ENCODE peak calls at places on chromosomes 5 and 9, in nine cellular contexts. One of them, this sample, is unnamed.
A peak's percentile ranks its signal among the peaks of the same experiment; 100 is the strongest.

GRCh38 chr5:61280205-61280604 is 51.9 kb upstream of the ZSWIM6 start:
- DNase-seq in H1: no peak
- DNase-seq in K562: no peak
- DNase-seq in ovary: no peak
- DNase-seq in heart left ventricle: no peak
- DNase-seq in uterus: no peak
- DNase-seq in body of pancreas: peak; percentile 31
- DNase-seq in stomach: no peak
- DNase-seq in suprapubic skin: no peak
- DNase-seq in this sample: no peak

GRCh38 chr9:94212091-94212490 is 47.0 kb upstream of the ZNF169 start:
- DNase-seq in ovary: no peak
- DNase-seq in body of pancreas: no peak
- DNase-seq in heart left ventricle: no peak
- DNase-seq in H1: no peak
- DNase-seq in stomach: no peak
- DNase-seq in uterus: no peak
- DNase-seq in K562: peak; percentile 23
- DNase-seq in suprapubic skin: no peak
- DNase-seq in this sample: no peak

GRCh38 chr9:98864257-98865180 is 57.0 kb downstream of the GALNT12 start:
- DNase-seq in suprapubic skin: no peak
- DNase-seq in H1: no peak
- DNase-seq in body of pancreas: no peak
- DNase-seq in K562: no peak
- DNase-seq in ovary: no peak
- DNase-seq in heart left ventricle: no peak
- DNase-seq in stomach: no peak
- DNase-seq in uterus: peak; percentile 68
- DNase-seq in this sample: peak; percentile 49

GRCh38 chr5:25119654-25120053 is 474.9 kb upstream of the CDH10 start:
- DNase-seq in ovary: no peak
- DNase-seq in stomach: no peak
- DNase-seq in suprapubic skin: no peak
- DNase-seq in K562: peak; percentile 10
- DNase-seq in body of pancreas: no peak
- DNase-seq in H1: no peak
- DNase-seq in heart left ventricle: no peak
- DNase-seq in uterus: no peak
- DNase-seq in this sample: no peak

GRCh38 chr5:32098806-32099435 is 75.2 kb downstream of the GOLPH3 start:
- DNase-seq in uterus: no peak
- DNase-seq in body of pancreas: no peak
- DNase-seq in H1: no peak
- DNase-seq in heart left ventricle: no peak
- DNase-seq in stomach: peak; percentile 16
- DNase-seq in ovary: no peak
- DNase-seq in K562: no peak
- DNase-seq in suprapubic skin: no peak
- DNase-seq in this sample: no peak

GRCh38 chr9:121756477-121757285 is 105.2 kb downstream of the DAB2IP start:
- DNase-seq in H1: no peak
- DNase-seq in body of pancreas: no peak
- DNase-seq in uterus: no peak
- DNase-seq in suprapubic skin: no peak
- DNase-seq in stomach: no peak
- DNase-seq in K562: no peak
- DNase-seq in heart left ventricle: no peak
- DNase-seq in ovary: no peak
- DNase-seq in this sample: no peak

GRCh38 chr9:78386746-78387145 is 89.8 kb downstream of the PSAT1 start:
- DNase-seq in ovary: no peak
- DNase-seq in uterus: no peak
- DNase-seq in H1: no peak
- DNase-seq in heart left ventricle: no peak
- DNase-seq in K562: no peak
- DNase-seq in body of pancreas: no peak
- DNase-seq in stomach: no peak
- DNase-seq in suprapubic skin: no peak
- DNase-seq in this sample: no peak

GRCh38 chr5:38883842-38884241 is 38.0 kb downstream of the OSMR start:
- DNase-seq in H1: no peak
- DNase-seq in heart left ventricle: no peak
- DNase-seq in ovary: no peak
- DNase-seq in stomach: no peak
- DNase-seq in uterus: no peak
- DNase-seq in K562: no peak
- DNase-seq in suprapubic skin: no peak
- DNase-seq in body of pancreas: no peak
- DNase-seq in this sample: no peak

GRCh38 chr5:138077064-138077696 is 6.7 kb upstream of the WNT8A start:
- DNase-seq in heart left ventricle: no peak
- DNase-seq in uterus: peak; percentile 58
- DNase-seq in K562: peak; percentile 65
- DNase-seq in suprapubic skin: peak; percentile 63
- DNase-seq in ovary: peak; percentile 77
- DNase-seq in stomach: peak; percentile 72
- DNase-seq in body of pancreas: peak; percentile 63
- DNase-seq in H1: no peak
- DNase-seq in this sample: no peak

GRCh38 chr5:52961238-52961637 is 27.9 kb upstream of the ITGA2 start:
- DNase-seq in body of pancreas: no peak
- DNase-seq in stomach: no peak
- DNase-seq in heart left ventricle: no peak
- DNase-seq in suprapubic skin: no peak
- DNase-seq in ovary: no peak
- DNase-seq in K562: no peak
- DNase-seq in uterus: no peak
- DNase-seq in H1: no peak
- DNase-seq in this sample: peak; percentile 34

GRCh38 chr9:105297442-105298097 is 53.1 kb downstream of the SLC44A1 start:
- DNase-seq in stomach: no peak
- DNase-seq in ovary: no peak
- DNase-seq in H1: no peak
- DNase-seq in suprapubic skin: no peak
- DNase-seq in K562: no peak
- DNase-seq in heart left ventricle: no peak
- DNase-seq in body of pancreas: no peak
- DNase-seq in uterus: no peak
- DNase-seq in this sample: no peak

GRCh38 chr9:91141407-91141973 is 220.2 kb downstream of the AUH start:
- DNase-seq in stomach: no peak
- DNase-seq in body of pancreas: no peak
- DNase-seq in uterus: no peak
- DNase-seq in K562: no peak
- DNase-seq in H1: no peak
- DNase-seq in ovary: no peak
- DNase-seq in suprapubic skin: no peak
- DNase-seq in heart left ventricle: no peak
- DNase-seq in this sample: no peak

GRCh38 chr5:167452186-167452585 is 839.3 kb upstream of the WWC1 start:
- DNase-seq in stomach: no peak
- DNase-seq in body of pancreas: no peak
- DNase-seq in H1: no peak
- DNase-seq in K562: no peak
- DNase-seq in ovary: no peak
- DNase-seq in heart left ventricle: no peak
- DNase-seq in uterus: no peak
- DNase-seq in suprapubic skin: no peak
- DNase-seq in this sample: no peak

GRCh38 chr5:172605466-172605865 is 35.6 kb upstream of the NEURL1B start:
- DNase-seq in uterus: no peak
- DNase-seq in heart left ventricle: no peak
- DNase-seq in ovary: no peak
- DNase-seq in stomach: no peak
- DNase-seq in H1: no peak
- DNase-seq in suprapubic skin: no peak
- DNase-seq in body of pancreas: no peak
- DNase-seq in K562: no peak
- DNase-seq in this sample: no peak

GRCh38 chr5:172606156-172606785 is 34.8 kb upstream of the NEURL1B start:
- DNase-seq in ovary: no peak
- DNase-seq in heart left ventricle: no peak
- DNase-seq in stomach: no peak
- DNase-seq in H1: no peak
- DNase-seq in suprapubic skin: no peak
- DNase-seq in uterus: no peak
- DNase-seq in K562: no peak
- DNase-seq in body of pancreas: no peak
- DNase-seq in this sample: no peak

GRCh38 chr5:172602712-172603289 is 38.3 kb upstream of the NEURL1B start:
- DNase-seq in body of pancreas: no peak
- DNase-seq in uterus: peak; percentile 57
- DNase-seq in stomach: no peak
- DNase-seq in heart left ventricle: no peak
- DNase-seq in ovary: no peak
- DNase-seq in H1: no peak
- DNase-seq in K562: no peak
- DNase-seq in suprapubic skin: no peak
- DNase-seq in this sample: no peak

GRCh38 chr5:172600571-172600970 is 40.5 kb upstream of the NEURL1B start:
- DNase-seq in body of pancreas: no peak
- DNase-seq in stomach: no peak
- DNase-seq in ovary: no peak
- DNase-seq in suprapubic skin: peak; percentile 8
- DNase-seq in K562: no peak
- DNase-seq in H1: no peak
- DNase-seq in heart left ventricle: no peak
- DNase-seq in uterus: no peak
- DNase-seq in this sample: no peak

DNA sequence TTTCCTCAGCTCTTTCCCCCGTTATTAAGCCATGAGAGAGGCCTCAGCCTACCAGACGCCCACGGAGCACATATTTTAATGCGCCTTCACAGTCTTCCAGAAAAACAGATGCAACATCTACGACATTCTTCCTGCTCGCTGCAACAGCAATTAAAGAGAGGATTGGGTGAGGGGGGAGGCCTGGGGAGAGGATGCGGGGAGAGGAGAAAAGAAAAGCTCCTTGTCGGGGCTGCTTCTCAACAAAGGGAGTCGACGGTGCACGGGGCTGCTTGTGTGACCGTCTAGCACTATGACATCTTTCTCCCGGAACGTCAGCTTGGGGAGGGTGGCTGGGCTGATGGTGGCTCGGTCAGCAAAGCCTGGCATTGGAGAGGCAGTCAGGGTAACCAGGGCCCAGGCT is 37.6 kb upstream of the NEURL1B start:
- DNase-seq in H1: no peak
- DNase-seq in ovary: no peak
- DNase-seq in heart left ventricle: no peak
- DNase-seq in K562: no peak
- DNase-seq in stomach: no peak
- DNase-seq in body of pancreas: no peak
- DNase-seq in uterus: peak; percentile 41
- DNase-seq in suprapubic skin: no peak
- DNase-seq in this sample: no peak
- H3K4me3 ChIP-seq in H1: no peak overlapping the region
- H3K4me3 ChIP-seq in ovary: no peak overlapping the region
- H3K4me3 ChIP-seq in heart left ventricle: no peak overlapping the region
- H3K4me3 ChIP-seq in K562: no peak overlapping the region
- H3K4me3 ChIP-seq in stomach: no peak overlapping the region
- H3K4me3 ChIP-seq in body of pancreas: no peak overlapping the region
- H3K4me3 ChIP-seq in uterus: no peak overlapping the region
- H3K4me3 ChIP-seq in suprapubic skin: no peak overlapping the region
- H3K4me3 ChIP-seq in this sample: no peak overlapping the region

GRCh38 chr5:160119142-160119904 is at the start of gene PWWP2A:
- DNase-seq in H1: peak; percentile 99
- DNase-seq in K562: peak; percentile 99
- DNase-seq in ovary: peak; percentile 100
- DNase-seq in uterus: peak; percentile 98
- DNase-seq in stomach: peak; percentile 99
- DNase-seq in heart left ventricle: peak; percentile 98
- DNase-seq in suprapubic skin: peak; percentile 100
- DNase-seq in body of pancreas: peak; percentile 99
- DNase-seq in this sample: peak; percentile 100
- TF ChIP-seq POLR2A in H1: peak; percentile 84
- TF ChIP-seq POLR2A in K562: peak; percentile 89
- TF ChIP-seq POLR2A in ovary: peak; percentile 78
- TF ChIP-seq POLR2A in uterus: peak; percentile 90
- TF ChIP-seq POLR2A in stomach: peak; percentile 73
- TF ChIP-seq POLR2A in heart left ventricle: peak; percentile 83
- TF ChIP-seq POLR2A in suprapubic skin: no peak
- TF ChIP-seq POLR2A in body of pancreas: peak; percentile 97
- TF ChIP-seq POLR2A in this sample: no peak

DNA sequence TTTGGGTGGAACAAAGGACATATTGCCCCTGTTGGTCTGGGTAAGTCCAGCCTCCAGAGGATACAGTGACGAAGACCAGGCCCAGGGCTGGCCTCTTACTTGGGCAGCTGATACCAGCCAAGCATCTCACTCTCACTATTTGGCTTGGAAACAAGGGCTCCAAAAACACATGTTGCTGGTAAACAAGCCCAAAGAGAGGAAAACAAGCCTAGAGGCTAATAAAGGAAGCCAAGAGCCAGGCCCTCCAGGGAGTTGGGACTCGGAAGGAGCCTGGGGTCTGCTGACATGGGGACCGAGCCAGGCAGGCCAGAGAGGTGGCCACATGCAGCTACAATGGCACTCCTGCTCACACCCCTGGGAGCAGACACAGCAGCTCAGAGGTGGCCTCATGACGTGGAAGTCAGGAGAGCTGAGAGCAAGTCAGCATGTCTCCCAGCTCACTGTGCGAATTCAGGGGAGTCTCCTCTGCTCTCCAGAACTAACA is 5.7 kb downstream of the SPARC start:
- DNase-seq in K562: no peak
- DNase-seq in heart left ventricle: no peak
- DNase-seq in ovary: no peak
- DNase-seq in uterus: no peak
- DNase-seq in suprapubic skin: no peak
- DNase-seq in body of pancreas: no peak
- DNase-seq in stomach: no peak
- DNase-seq in H1: no peak
- DNase-seq in this sample: no peak
- H3K4me3 ChIP-seq in K562: no peak overlapping the region
- H3K4me3 ChIP-seq in heart left ventricle: no peak overlapping the region
- H3K4me3 ChIP-seq in ovary: no peak overlapping the region
- H3K4me3 ChIP-seq in uterus: no peak overlapping the region
- H3K4me3 ChIP-seq in suprapubic skin: no peak overlapping the region
- H3K4me3 ChIP-seq in body of pancreas: no peak overlapping the region
- H3K4me3 ChIP-seq in stomach: no peak overlapping the region
- H3K4me3 ChIP-seq in H1: no peak overlapping the region
- H3K4me3 ChIP-seq in this sample: no peak overlapping the region

DNA sequence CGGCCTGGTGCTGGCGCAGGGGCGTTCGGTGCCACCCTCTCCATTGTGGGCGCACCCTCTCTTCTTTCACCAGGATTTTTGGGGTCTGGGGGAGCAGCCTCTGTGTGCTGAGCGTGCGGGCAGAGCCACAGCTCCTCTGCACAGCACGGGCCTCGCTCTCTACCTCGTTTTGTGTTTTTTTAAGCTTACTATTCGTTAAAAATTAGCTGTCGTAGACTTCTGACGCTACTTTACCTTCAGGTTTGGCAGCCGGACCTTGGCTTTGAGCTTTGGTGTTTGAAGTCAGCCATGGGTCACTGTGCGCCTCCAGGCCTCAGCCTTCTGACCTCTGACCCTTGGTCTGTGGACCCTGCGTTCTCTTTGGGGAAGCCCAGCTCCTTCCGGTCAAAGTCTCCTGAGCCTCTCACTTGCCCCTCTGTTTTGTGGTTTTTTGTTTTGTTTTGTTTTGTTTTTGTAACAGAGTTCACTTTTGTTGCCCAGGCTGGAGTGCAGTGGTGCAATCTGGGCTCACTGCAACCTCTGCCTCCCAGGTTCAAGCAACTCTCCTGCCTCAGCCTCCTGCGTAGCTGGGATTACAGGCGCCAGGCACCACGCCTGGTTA is 88.2 kb upstream of the CACNA1B start:
- DNase-seq in stomach: no peak
- DNase-seq in ovary: no peak
- DNase-seq in H1: no peak
- DNase-seq in heart left ventricle: no peak
- DNase-seq in uterus: no peak
- DNase-seq in K562: no peak
- DNase-seq in body of pancreas: no peak
- DNase-seq in suprapubic skin: no peak
- DNase-seq in this sample: no peak
- TF ChIP-seq POLR2A in stomach: no peak
- TF ChIP-seq POLR2A in ovary: no peak
- TF ChIP-seq POLR2A in H1: no peak
- TF ChIP-seq POLR2A in heart left ventricle: no peak
- TF ChIP-seq POLR2A in uterus: no peak
- TF ChIP-seq POLR2A in K562: no peak
- TF ChIP-seq POLR2A in body of pancreas: no peak
- TF ChIP-seq POLR2A in suprapubic skin: no peak
- TF ChIP-seq POLR2A in this sample: no peak

This sample was measured in lower leg skin.